ENCODE peak calls at places on chromosomes 12 and 14, in eight cellular contexts. One of them, this sample, is unnamed.

GRCh38 chr12:110906088-110906487 is 14.3 kb downstream of the MYL2 start:
- DNase-seq in CMK: no peak
- DNase-seq in putamen: no peak
- DNase-seq in activated CD8-positive, alpha-beta memory T cell treated with anti-CD3 and anti-CD28 coated beads for 48 hours: no peak
- DNase-seq in activated T-cell treated with anti-CD3 and anti-CD28 coated beads for 24 hours: no peak
- DNase-seq in Calu3: no peak
- DNase-seq in AG09309: no peak
- DNase-seq in fibroblast of mammary gland: no peak
- DNase-seq in this sample: no peak

GRCh38 chr14:34355584-34356266 is 106.3 kb downstream of the SPTSSA start:
- DNase-seq in CMK: no peak
- DNase-seq in putamen: no peak
- DNase-seq in activated CD8-positive, alpha-beta memory T cell treated with anti-CD3 and anti-CD28 coated beads for 48 hours: no peak
- DNase-seq in activated T-cell treated with anti-CD3 and anti-CD28 coated beads for 24 hours: no peak
- DNase-seq in Calu3: no peak
- DNase-seq in AG09309: peak
- DNase-seq in fibroblast of mammary gland: peak
- DNase-seq in this sample: no peak

GRCh38 chr12:44574586-44574985 is 301.5 kb downstream of the NELL2 start:
- DNase-seq in CMK: no peak
- DNase-seq in putamen: no peak
- DNase-seq in activated CD8-positive, alpha-beta memory T cell treated with anti-CD3 and anti-CD28 coated beads for 48 hours: no peak
- DNase-seq in activated T-cell treated with anti-CD3 and anti-CD28 coated beads for 24 hours: no peak
- DNase-seq in Calu3: no peak
- DNase-seq in AG09309: no peak
- DNase-seq in fibroblast of mammary gland: no peak
- DNase-seq in this sample: no peak

GRCh38 chr14:69716483-69717187 is 50.3 kb upstream of the SRSF5 start:
- DNase-seq in CMK: no peak
- DNase-seq in putamen: no peak
- DNase-seq in activated CD8-positive, alpha-beta memory T cell treated with anti-CD3 and anti-CD28 coated beads for 48 hours: no peak
- DNase-seq in activated T-cell treated with anti-CD3 and anti-CD28 coated beads for 24 hours: peak
- DNase-seq in Calu3: no peak
- DNase-seq in AG09309: peak
- DNase-seq in fibroblast of mammary gland: peak
- DNase-seq in this sample: no peak

GRCh38 chr12:50740307-50740706 is 23.6 kb upstream of the ATF1 start:
- DNase-seq in CMK: no peak
- DNase-seq in putamen: no peak
- DNase-seq in activated CD8-positive, alpha-beta memory T cell treated with anti-CD3 and anti-CD28 coated beads for 48 hours: no peak
- DNase-seq in activated T-cell treated with anti-CD3 and anti-CD28 coated beads for 24 hours: no peak
- DNase-seq in Calu3: no peak
- DNase-seq in AG09309: no peak
- DNase-seq in fibroblast of mammary gland: peak
- DNase-seq in this sample: no peak

GRCh38 chr12:88958961-88959360 is 378.7 kb upstream of the KITLG start:
- DNase-seq in CMK: no peak
- DNase-seq in putamen: no peak
- DNase-seq in activated CD8-positive, alpha-beta memory T cell treated with anti-CD3 and anti-CD28 coated beads for 48 hours: no peak
- DNase-seq in activated T-cell treated with anti-CD3 and anti-CD28 coated beads for 24 hours: no peak
- DNase-seq in Calu3: no peak
- DNase-seq in AG09309: no peak
- DNase-seq in fibroblast of mammary gland: no peak
- DNase-seq in this sample: no peak

GRCh38 chr12:2097617-2098016 is 44.8 kb downstream of the CACNA1C start:
- DNase-seq in CMK: no peak
- DNase-seq in putamen: no peak
- DNase-seq in activated CD8-positive, alpha-beta memory T cell treated with anti-CD3 and anti-CD28 coated beads for 48 hours: no peak
- DNase-seq in activated T-cell treated with anti-CD3 and anti-CD28 coated beads for 24 hours: no peak
- DNase-seq in Calu3: no peak
- DNase-seq in AG09309: no peak
- DNase-seq in fibroblast of mammary gland: no peak
- DNase-seq in this sample: no peak

GRCh38 chr12:81077686-81078441 is at the start of gene ACSS3:
- DNase-seq in CMK: no peak
- DNase-seq in putamen: peak
- DNase-seq in activated CD8-positive, alpha-beta memory T cell treated with anti-CD3 and anti-CD28 coated beads for 48 hours: no peak
- DNase-seq in activated T-cell treated with anti-CD3 and anti-CD28 coated beads for 24 hours: no peak
- DNase-seq in Calu3: no peak
- DNase-seq in AG09309: no peak
- DNase-seq in fibroblast of mammary gland: peak
- DNase-seq in this sample: no peak

This sample was measured in mesothelial cell of epicardium.